ENCODE peak calls at places on chromosomes 11 and 22, in nine cellular contexts. One of them, this sample, is unnamed. For H3K4me1, the result is how much of the 10 kb centered on the place peaks cover.

GRCh38 chr22:46220921-46221320 is 29.2 kb downstream of the CDPF1 start:
- DNase-seq in CD8-positive, alpha-beta T cell: no peak
- DNase-seq in Peyer's patch: no peak
- DNase-seq in pancreas: no peak
- DNase-seq in thyroid gland: no peak
- DNase-seq in endodermal cell: no peak
- DNase-seq in neural progenitor cell: no peak
- DNase-seq in fibroblast of lung: peak
- DNase-seq in SK-N-SH: no peak
- DNase-seq in this sample: no peak

GRCh38 chr11:126485021-126485781 is 129.7 kb downstream of the ST3GAL4 start:
- DNase-seq in CD8-positive, alpha-beta T cell: no peak
- DNase-seq in Peyer's patch: no peak
- DNase-seq in pancreas: no peak
- DNase-seq in thyroid gland: no peak
- DNase-seq in endodermal cell: no peak
- DNase-seq in neural progenitor cell: no peak
- DNase-seq in fibroblast of lung: peak
- DNase-seq in SK-N-SH: no peak
- DNase-seq in this sample: no peak

GRCh38 chr11:60918941-60919275 is 5.0 kb downstream of the TMEM109 start:
- DNase-seq in CD8-positive, alpha-beta T cell: no peak
- DNase-seq in Peyer's patch: no peak
- DNase-seq in pancreas: no peak
- DNase-seq in thyroid gland: no peak
- DNase-seq in endodermal cell: no peak
- DNase-seq in neural progenitor cell: no peak
- DNase-seq in fibroblast of lung: peak
- DNase-seq in SK-N-SH: no peak
- DNase-seq in this sample: no peak

GRCh38 chr11:127117231-127117671 is 116.7 kb upstream of the KIRREL3 start:
- DNase-seq in CD8-positive, alpha-beta T cell: no peak
- DNase-seq in Peyer's patch: no peak
- DNase-seq in pancreas: no peak
- DNase-seq in thyroid gland: no peak
- DNase-seq in endodermal cell: no peak
- DNase-seq in neural progenitor cell: no peak
- DNase-seq in fibroblast of lung: no peak
- DNase-seq in SK-N-SH: no peak
- DNase-seq in this sample: no peak

GRCh38 chr22:38740754-38741153 is 15.0 kb downstream of the SUN2 start:
- DNase-seq in CD8-positive, alpha-beta T cell: no peak
- DNase-seq in Peyer's patch: no peak
- DNase-seq in pancreas: no peak
- DNase-seq in thyroid gland: no peak
- DNase-seq in endodermal cell: no peak
- DNase-seq in neural progenitor cell: no peak
- DNase-seq in fibroblast of lung: no peak
- DNase-seq in SK-N-SH: no peak
- DNase-seq in this sample: no peak

GRCh38 chr11:1121343-1122331 is 36.1 kb upstream of the MUC5AC start:
- DNase-seq in CD8-positive, alpha-beta T cell: no peak
- DNase-seq in Peyer's patch: no peak
- DNase-seq in pancreas: peak
- DNase-seq in thyroid gland: no peak
- DNase-seq in endodermal cell: peak
- DNase-seq in neural progenitor cell: no peak
- DNase-seq in fibroblast of lung: no peak
- DNase-seq in SK-N-SH: peak
- DNase-seq in this sample: peak

GRCh38 chr11:93700830-93701229 is 39.3 kb downstream of the CEP295 start:
- DNase-seq in CD8-positive, alpha-beta T cell: no peak
- DNase-seq in Peyer's patch: no peak
- DNase-seq in pancreas: no peak
- DNase-seq in thyroid gland: no peak
- DNase-seq in endodermal cell: no peak
- DNase-seq in neural progenitor cell: no peak
- DNase-seq in fibroblast of lung: peak
- DNase-seq in SK-N-SH: no peak
- DNase-seq in this sample: no peak

GRCh38 chr22:42862045-42862734 is 5.1 kb upstream of the ARFGAP3 start:
- DNase-seq in CD8-positive, alpha-beta T cell: no peak
- DNase-seq in Peyer's patch: no peak
- DNase-seq in pancreas: no peak
- DNase-seq in thyroid gland: no peak
- DNase-seq in endodermal cell: no peak
- DNase-seq in neural progenitor cell: no peak
- DNase-seq in fibroblast of lung: peak
- DNase-seq in SK-N-SH: no peak
- DNase-seq in this sample: no peak

GRCh38 chr11:134584706-134585445 is 172.8 kb upstream of the B3GAT1 start:
- DNase-seq in CD8-positive, alpha-beta T cell: no peak
- DNase-seq in Peyer's patch: no peak
- DNase-seq in pancreas: no peak
- DNase-seq in thyroid gland: peak
- DNase-seq in endodermal cell: no peak
- DNase-seq in neural progenitor cell: no peak
- DNase-seq in fibroblast of lung: no peak
- DNase-seq in SK-N-SH: no peak
- DNase-seq in this sample: no peak

GRCh38 chr11:75557649-75558494 is 4.2 kb upstream of the SERPINH1 start:
- DNase-seq in CD8-positive, alpha-beta T cell: no peak
- DNase-seq in Peyer's patch: no peak
- DNase-seq in pancreas: no peak
- DNase-seq in thyroid gland: peak
- DNase-seq in endodermal cell: peak
- DNase-seq in neural progenitor cell: no peak
- DNase-seq in fibroblast of lung: peak
- DNase-seq in SK-N-SH: no peak
- DNase-seq in this sample: no peak

GRCh38 chr11:47083913-47084312 is 92.8 kb downstream of the ARFGAP2 start:
- DNase-seq in CD8-positive, alpha-beta T cell: no peak
- DNase-seq in Peyer's patch: no peak
- DNase-seq in pancreas: no peak
- DNase-seq in thyroid gland: no peak
- DNase-seq in endodermal cell: no peak
- DNase-seq in neural progenitor cell: no peak
- DNase-seq in fibroblast of lung: peak
- DNase-seq in SK-N-SH: no peak
- DNase-seq in this sample: no peak

GRCh38 chr11:107182983-107183382 is 164.7 kb upstream of the GUCY1A2 start:
- DNase-seq in CD8-positive, alpha-beta T cell: no peak
- DNase-seq in Peyer's patch: no peak
- DNase-seq in pancreas: no peak
- DNase-seq in thyroid gland: no peak
- DNase-seq in endodermal cell: no peak
- DNase-seq in neural progenitor cell: no peak
- DNase-seq in fibroblast of lung: peak
- DNase-seq in SK-N-SH: no peak
- DNase-seq in this sample: no peak

GRCh38 chr11:13834463-13834862 is 128.1 kb upstream of the SPON1 start:
- DNase-seq in CD8-positive, alpha-beta T cell: no peak
- DNase-seq in Peyer's patch: no peak
- DNase-seq in pancreas: no peak
- DNase-seq in thyroid gland: no peak
- DNase-seq in endodermal cell: peak
- DNase-seq in neural progenitor cell: peak
- DNase-seq in fibroblast of lung: no peak
- DNase-seq in SK-N-SH: peak
- DNase-seq in this sample: peak

GRCh38 chr11:2423157-2424025 is 20.9 kb downstream of the TRPM5 start:
- DNase-seq in CD8-positive, alpha-beta T cell: no peak
- DNase-seq in Peyer's patch: no peak
- DNase-seq in pancreas: peak
- DNase-seq in thyroid gland: no peak
- DNase-seq in endodermal cell: no peak
- DNase-seq in neural progenitor cell: no peak
- DNase-seq in fibroblast of lung: no peak
- DNase-seq in SK-N-SH: no peak
- DNase-seq in this sample: no peak

GRCh38 chr22:42673898-42674390 is 24.8 kb upstream of the CYB5R3 start:
- DNase-seq in CD8-positive, alpha-beta T cell: no peak
- DNase-seq in Peyer's patch: no peak
- DNase-seq in pancreas: no peak
- DNase-seq in thyroid gland: no peak
- DNase-seq in endodermal cell: no peak
- DNase-seq in neural progenitor cell: no peak
- DNase-seq in fibroblast of lung: peak
- DNase-seq in SK-N-SH: no peak
- DNase-seq in this sample: no peak

GRCh38 chr11:67282155-67282875 is 6.8 kb upstream of the ANKRD13D start:
- DNase-seq in CD8-positive, alpha-beta T cell: no peak
- DNase-seq in Peyer's patch: no peak
- DNase-seq in pancreas: peak
- DNase-seq in thyroid gland: no peak
- DNase-seq in endodermal cell: no peak
- DNase-seq in neural progenitor cell: no peak
- DNase-seq in fibroblast of lung: no peak
- DNase-seq in SK-N-SH: no peak
- DNase-seq in this sample: no peak

GRCh38 chr22:44108076-44108475 is 72.6 kb upstream of the PARVG start:
- DNase-seq in CD8-positive, alpha-beta T cell: no peak
- DNase-seq in Peyer's patch: no peak
- DNase-seq in pancreas: no peak
- DNase-seq in thyroid gland: no peak
- DNase-seq in endodermal cell: no peak
- DNase-seq in neural progenitor cell: peak
- DNase-seq in fibroblast of lung: no peak
- DNase-seq in SK-N-SH: no peak
- DNase-seq in this sample: no peak

GRCh38 chr11:70070736-70071135 is 7.4 kb upstream of the ANO1 start:
- DNase-seq in CD8-positive, alpha-beta T cell: no peak
- DNase-seq in Peyer's patch: no peak
- DNase-seq in pancreas: no peak
- DNase-seq in thyroid gland: no peak
- DNase-seq in endodermal cell: no peak
- DNase-seq in neural progenitor cell: no peak
- DNase-seq in fibroblast of lung: no peak
- DNase-seq in SK-N-SH: peak
- DNase-seq in this sample: peak

GRCh38 chr22:23070418-23071162 is at the start of gene GNAZ:
- DNase-seq in CD8-positive, alpha-beta T cell: peak
- DNase-seq in Peyer's patch: no peak
- DNase-seq in pancreas: peak
- DNase-seq in thyroid gland: peak
- DNase-seq in endodermal cell: peak
- DNase-seq in neural progenitor cell: peak
- DNase-seq in fibroblast of lung: peak
- DNase-seq in SK-N-SH: peak
- DNase-seq in this sample: peak

GRCh38 chr11:65487467-65488272 is 11.2 kb upstream of the MALAT1 start:
- DNase-seq in CD8-positive, alpha-beta T cell: no peak
- DNase-seq in Peyer's patch: peak
- DNase-seq in pancreas: peak
- DNase-seq in thyroid gland: peak
- DNase-seq in endodermal cell: peak
- DNase-seq in neural progenitor cell: peak
- DNase-seq in fibroblast of lung: peak
- DNase-seq in SK-N-SH: peak
- DNase-seq in this sample: peak
- H3K4me3 ChIP-seq in CD8-positive, alpha-beta T cell: no peak
- H3K4me3 ChIP-seq in Peyer's patch: no peak
- H3K4me3 ChIP-seq in pancreas: no peak
- H3K4me3 ChIP-seq in thyroid gland: no peak
- H3K4me3 ChIP-seq in endodermal cell: peak
- H3K4me3 ChIP-seq in neural progenitor cell: peak
- H3K4me3 ChIP-seq in fibroblast of lung: peak
- H3K4me3 ChIP-seq in SK-N-SH: peak
- H3K4me3 ChIP-seq in this sample: peak

GRCh38 chr11:69003301-69003865 is 9.7 kb downstream of the MRGPRF start:
- DNase-seq in CD8-positive, alpha-beta T cell: no peak
- DNase-seq in Peyer's patch: no peak
- DNase-seq in pancreas: no peak
- DNase-seq in thyroid gland: no peak
- DNase-seq in endodermal cell: no peak
- DNase-seq in neural progenitor cell: no peak
- DNase-seq in fibroblast of lung: no peak
- DNase-seq in SK-N-SH: no peak
- DNase-seq in this sample: no peak
- H3K4me1 ChIP-seq in CD8-positive, alpha-beta T cell: under half
- H3K4me1 ChIP-seq in Peyer's patch: under half
- H3K4me1 ChIP-seq in pancreas: under half
- H3K4me1 ChIP-seq in thyroid gland: under half
- H3K4me1 ChIP-seq in endodermal cell: under half
- H3K4me1 ChIP-seq in neural progenitor cell: under half
- H3K4me1 ChIP-seq in fibroblast of lung: under half
- H3K4me1 ChIP-seq in SK-N-SH: under half
- H3K4me1 ChIP-seq in this sample: under half

DNA sequence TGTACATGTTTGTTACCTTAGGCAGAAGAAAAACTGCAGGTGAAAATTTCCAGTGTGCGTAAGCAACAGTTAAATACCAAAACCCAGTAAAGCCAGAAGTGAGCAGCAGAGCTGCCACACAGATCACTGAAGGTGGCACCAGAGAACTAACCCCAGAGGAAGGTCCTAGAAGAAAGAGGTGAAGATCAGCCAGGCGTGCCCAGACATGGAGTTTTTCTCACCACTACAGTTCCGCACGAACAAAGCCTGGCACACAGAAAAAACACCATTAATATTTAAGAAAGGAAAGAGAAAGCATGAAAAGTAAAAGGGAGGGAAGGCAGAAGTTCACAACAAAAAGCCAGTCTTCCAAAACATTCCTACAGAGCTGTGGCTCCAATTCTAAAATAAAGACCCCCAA is 60.7 kb downstream of the STK33 start:
- DNase-seq in CD8-positive, alpha-beta T cell: no peak
- DNase-seq in Peyer's patch: peak
- DNase-seq in pancreas: no peak
- DNase-seq in thyroid gland: peak
- DNase-seq in endodermal cell: no peak
- DNase-seq in neural progenitor cell: peak
- DNase-seq in fibroblast of lung: no peak
- DNase-seq in SK-N-SH: no peak
- DNase-seq in this sample: no peak
- TF ChIP-seq CTCF in CD8-positive, alpha-beta T cell: no peak
- TF ChIP-seq CTCF in Peyer's patch: no peak
- TF ChIP-seq CTCF in pancreas: no peak
- TF ChIP-seq CTCF in thyroid gland: peak
- TF ChIP-seq CTCF in endodermal cell: peak
- TF ChIP-seq CTCF in neural progenitor cell: no peak
- TF ChIP-seq CTCF in fibroblast of lung: no peak
- TF ChIP-seq CTCF in SK-N-SH: no peak
- TF ChIP-seq CTCF in this sample: no peak

DNA sequence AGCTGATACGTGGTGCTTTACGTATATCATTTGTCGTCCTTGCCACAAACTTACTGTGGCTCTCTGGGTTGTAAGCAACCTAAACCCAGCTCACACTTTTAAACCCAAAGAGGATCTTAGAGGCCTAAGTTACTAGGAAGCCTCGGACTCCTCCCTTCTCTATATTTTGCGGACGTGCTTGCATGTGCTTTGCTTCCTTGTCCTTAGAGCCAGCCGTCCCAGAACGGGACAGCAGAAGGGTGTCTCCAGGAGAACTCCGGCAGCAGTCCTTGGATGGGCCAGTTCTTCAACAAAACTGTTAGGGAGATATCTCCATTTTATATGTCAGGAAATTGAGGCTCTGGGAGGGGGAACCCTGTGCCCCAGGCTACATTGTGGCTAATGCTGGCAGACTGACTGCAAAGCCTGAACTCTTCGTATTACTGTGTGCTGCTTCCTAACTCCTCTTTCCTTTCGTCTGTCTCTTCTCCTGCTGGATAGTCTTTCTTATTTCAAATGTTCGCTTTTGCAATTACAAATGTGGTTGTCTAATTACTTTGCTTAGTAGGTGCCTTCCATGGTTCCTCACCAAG is 33.8 kb downstream of the TNRC6B start:
- DNase-seq in CD8-positive, alpha-beta T cell: no peak
- DNase-seq in Peyer's patch: no peak
- DNase-seq in pancreas: no peak
- DNase-seq in thyroid gland: no peak
- DNase-seq in endodermal cell: no peak
- DNase-seq in neural progenitor cell: no peak
- DNase-seq in fibroblast of lung: no peak
- DNase-seq in SK-N-SH: no peak
- DNase-seq in this sample: no peak
- H3K4me3 ChIP-seq in CD8-positive, alpha-beta T cell: no peak
- H3K4me3 ChIP-seq in Peyer's patch: no peak
- H3K4me3 ChIP-seq in pancreas: no peak
- H3K4me3 ChIP-seq in thyroid gland: no peak
- H3K4me3 ChIP-seq in endodermal cell: no peak
- H3K4me3 ChIP-seq in neural progenitor cell: no peak
- H3K4me3 ChIP-seq in fibroblast of lung: no peak
- H3K4me3 ChIP-seq in SK-N-SH: no peak
- H3K4me3 ChIP-seq in this sample: no peak

This sample was measured in Caco-2.